ENCODE peak calls at places on chromosomes 5 and 9, in ten cellular contexts. N is fibroblast of lung; Q is HFF-Myc; D is stimulated activated CD4-positive, alpha-beta T cell treated with anti-CD3 and anti-CD28 coated beads, Interleukin-12 subunit alpha, Interleukin-12 subunit beta, amount 100 ng/mL, for 4 hours; W is iris pigment epithelial cell; C is endothelial cell; U is NCI-H1092 treated with DMSO at 0.1 percent for 48 hours; G is stimulated activated CD8-positive, alpha-beta memory T cell treated with anti-CD3 and anti-CD28 coated beads, Interleukin-15, amount 100 ng/mL, for 4 hours; O is GM12865; Y is neural progenitor cell. K is an unnamed sample.

GRCh38 chr9:3385871-3386270 is 139.9 kb downstream of the RFX3 start:
- DNase-seq in D (peak; percentile 8), Y (no peak), N (no peak), W (peak; percentile 3), Q (no peak), G (no peak), O (peak; percentile 85), U (no peak), C (no peak), K (no peak)

GRCh38 chr5:5192681-5193080 is 52.6 kb downstream of the ADAMTS16 start:
- DNase-seq in D (no peak), N (peak; percentile 35), C (no peak), O (no peak), U (no peak), Q (no peak), G (no peak), Y (no peak), W (no peak), K (no peak)

GRCh38 chr9:34986541-34987047 is 3.0 kb upstream of the DNAJB5 start:
- DNase-seq in Q (no peak), U (peak; percentile 49), Y (peak; percentile 58), C (peak; percentile 72), D (peak; percentile 43), N (peak; percentile 32), G (peak; percentile 51), W (no peak), O (peak; percentile 77), K (peak; percentile 49)

GRCh38 chr9:4034404-4034803 is 265.5 kb downstream of the GLIS3 start:
- DNase-seq in Y (no peak), O (no peak), G (no peak), U (no peak), C (no peak), N (no peak), W (no peak), Q (no peak), D (no peak), K (no peak)

GRCh38 chr9:3241290-3241689 is 284.5 kb downstream of the RFX3 start:
- DNase-seq in W (peak; percentile 28), N (peak; percentile 65), O (no peak), D (no peak), G (no peak), Y (peak; percentile 46), U (no peak), Q (no peak), C (no peak), K (no peak)

GRCh38 chr5:168651654-168652053 is 72.5 kb upstream of the PANK3 start:
- DNase-seq in G (no peak), U (no peak), C (no peak), D (no peak), N (peak; percentile 85), Y (no peak), W (peak; percentile 85), O (no peak), Q (peak; percentile 65), K (no peak)

GRCh38 chr9:129141066-129142041 is 30.1 kb downstream of the PTPA start:
- DNase-seq in N (peak; percentile 96), U (no peak), W (peak; percentile 94), O (peak; percentile 76), C (no peak), D (no peak), Y (peak; percentile 34), Q (no peak), G (no peak), K (peak; percentile 15)

GRCh38 chr9:95721132-95721531 is 154.4 kb upstream of the ERCC6L2 start:
- DNase-seq in N (no peak), G (no peak), W (no peak), D (no peak), Y (no peak), C (no peak), O (no peak), Q (no peak), U (peak; percentile 65), K (no peak)

GRCh38 chr5:154493274-154493673 is 15.2 kb upstream of the HAND1 start:
- DNase-seq in G (no peak), O (no peak), Q (no peak), U (no peak), Y (peak; percentile 22), W (no peak), C (peak; percentile 28), N (no peak), D (no peak), K (no peak)

GRCh38 chr5:168292783-168293696 is 1.6 kb downstream of the WWC1 start:
- DNase-seq in N (no peak), Y (no peak), U (no peak), G (no peak), O (no peak), C (no peak), D (no peak), Q (no peak), W (no peak), K (no peak)

GRCh38 chr9:618478-618877 is 223.0 kb upstream of the DMRT1 start:
- DNase-seq in Q (no peak), U (no peak), Y (no peak), N (peak; percentile 73), O (no peak), D (no peak), C (no peak), G (no peak), W (peak; percentile 50), K (no peak)

GRCh38 chr9:136950656-136951030 is 1.4 kb upstream of the LCN12 start:
- DNase-seq in Y (no peak), O (no peak), W (no peak), Q (no peak), U (no peak), G (no peak), C (no peak), N (no peak), D (no peak), K (no peak)

GRCh38 chr5:41637424-41637823 is 127.0 kb upstream of the PLCXD3 start:
- DNase-seq in O (peak; percentile 2), Y (peak; percentile 11), G (no peak), C (peak; percentile 6), W (no peak), Q (no peak), D (no peak), N (peak; percentile 18), U (no peak), K (no peak)

GRCh38 chr5:10689391-10690081 is 71.5 kb downstream of the DAP start:
- DNase-seq in Q (no peak), G (no peak), C (peak; percentile 56), Y (peak; percentile 66), U (no peak), O (peak; percentile 64), N (peak; percentile 64), D (no peak), W (peak; percentile 78), K (peak; percentile 8)

GRCh38 chr9:121783126-121783522 is 131.7 kb downstream of the DAB2IP start:
- DNase-seq in N (no peak), Q (no peak), U (no peak), W (no peak), C (no peak), O (no peak), Y (no peak), D (no peak), G (no peak), K (no peak)

GRCh38 chr5:155938051-155938450 is 388.9 kb upstream of the SGCD start:
- DNase-seq in Q (no peak), O (no peak), N (no peak), Y (no peak), D (no peak), G (no peak), C (no peak), U (no peak), W (no peak), K (no peak)

GRCh38 chr5:81482595-81482994 is 88.7 kb upstream of the ACOT12 start:
- DNase-seq in U (no peak), Y (no peak), W (peak; percentile 5), Q (no peak), G (no peak), N (peak; percentile 58), C (no peak), O (no peak), D (no peak), K (no peak)

GRCh38 chr5:127870914-127871313 is 167.7 kb downstream of the CCDC192 start:
- DNase-seq in D (no peak), U (no peak), O (peak; percentile 69), N (peak; percentile 52), C (no peak), Y (peak; percentile 8), W (peak; percentile 46), Q (no peak), G (no peak), K (no peak)

GRCh38 chr5:145960848-145961600 is 24.6 kb downstream of the SH3RF2 start:
- DNase-seq in D (no peak), N (peak; percentile 76), C (no peak), W (no peak), O (no peak), Q (no peak), U (no peak), G (no peak), Y (no peak), K (no peak)

GRCh38 chr5:140322751-140323731 is 20.1 kb upstream of the PFDN1 start:
- DNase-seq in D (no peak), N (peak; percentile 98), C (no peak), G (no peak), Q (peak; percentile 39), W (peak; percentile 97), O (peak; percentile 46), U (peak; percentile 62), Y (peak; percentile 33), K (no peak)

GRCh38 chr5:3201121-3201520 is 394.5 kb upstream of the IRX1 start:
- DNase-seq in Y (no peak), W (no peak), N (no peak), G (no peak), C (no peak), Q (no peak), O (no peak), U (no peak), D (no peak), K (no peak)

GRCh38 chr9:504921-505821 is 290.5 kb downstream of the DOCK8 start:
- DNase-seq in Y (peak; percentile 63), Q (no peak), D (peak; percentile 6), C (peak; percentile 46), U (no peak), W (no peak), O (peak; percentile 5), N (peak; percentile 16), G (no peak), K (no peak)

GRCh38 chr5:54443264-54443663 is 12.2 kb upstream of the HSPB3 start:
- DNase-seq in C (peak; percentile 18), G (no peak), Q (no peak), D (no peak), O (peak; percentile 45), N (peak; percentile 25), W (peak; percentile 45), Y (peak; percentile 51), U (peak; percentile 11), K (no peak)

GRCh38 chr5:31059889-31060288 is 133.6 kb upstream of the CDH6 start:
- DNase-seq in C (no peak), G (no peak), N (no peak), D (no peak), W (peak; percentile 32), Y (no peak), Q (no peak), U (no peak), O (no peak), K (no peak)

GRCh38 chr9:33687779-33688178 is 107.6 kb upstream of the PRSS3 start:
- DNase-seq in W (peak; percentile 0), U (peak; percentile 77), Y (no peak), N (peak; percentile 0), C (no peak), G (no peak), Q (no peak), D (no peak), O (no peak), K (peak; percentile 42)

GRCh38 chr9:133237271-133237731 is 28.3 kb upstream of the OBP2B start:
- DNase-seq in Y (no peak), U (no peak), C (no peak), D (no peak), G (no peak), O (no peak), N (peak; percentile 12), Q (no peak), W (peak; percentile 23), K (no peak)

GRCh38 chr9:27933210-27934062 is 360.2 kb upstream of the C9orf72 start:
- DNase-seq in D (no peak), G (no peak), Q (no peak), N (no peak), W (no peak), U (peak; percentile 16), C (no peak), Y (peak; percentile 15), O (no peak), K (no peak)

GRCh38 chr5:1819458-1819857 is 18.3 kb downstream of the NDUFS6 start:
- DNase-seq in G (no peak), N (no peak), C (no peak), O (no peak), W (no peak), Q (no peak), U (no peak), Y (no peak), D (no peak), K (no peak)

K was measured in GDM1.